ENCODE peak calls at places on chromosomes 2 and 18, in eight cellular contexts. G is activated T-helper 2 cell treated with anti-CD3 and anti-CD28 coated beads, Interferon-gamma antibody, Interleukin-2, Interleukin-4, amounts not matched to agents 10 μg/mL and 5 μg/mL and 100 μg/mL, durations not matched to agents 14 hours and 24 hours and 36 hours; Q is NCI-H1048; M is effector memory CD4-positive, alpha-beta T cell; F is suprapubic skin; A is gastrocnemius medialis; P is uterus; Y is hippocampal formation. H is an unnamed sample.

GRCh38 chr2:21050164-21050563 is 6.3 kb upstream of the APOB start:
- DNase-seq in G (no peak), Q (no peak), M (no peak), F (no peak), A (no peak), P (no peak), Y (no peak), H (no peak)

GRCh38 chr18:53426656-53427055 is 797.8 kb downstream of the MBD2 start:
- DNase-seq in G (no peak), Q (no peak), M (no peak), F (no peak), A (no peak), P (no peak), Y (no peak), H (no peak)

GRCh38 chr2:69816923-69817542 is 12.4 kb upstream of the GMCL1 start:
- DNase-seq in G (peak), Q (peak), M (peak), F (peak), A (peak), P (peak), Y (peak), H (peak)

GRCh38 chr2:7956126-7956689 is 725.6 kb upstream of the ID2 start:
- DNase-seq in G (no peak), Q (no peak), M (no peak), F (no peak), A (no peak), P (no peak), Y (no peak), H (no peak)

GRCh38 chr2:48343571-48344440 is 186.1 kb upstream of the STON1 start:
- DNase-seq in G (peak), Q (no peak), M (no peak), F (no peak), A (no peak), P (no peak), Y (no peak), H (no peak)

GRCh38 chr2:100603414-100603813 is 40.6 kb downstream of the PDCL3 start:
- DNase-seq in G (no peak), Q (no peak), M (no peak), F (no peak), A (no peak), P (no peak), Y (no peak), H (no peak)

GRCh38 chr2:69781321-69782248 is 39.7 kb downstream of the ANXA4 start:
- DNase-seq in G (no peak), Q (no peak), M (no peak), F (no peak), A (no peak), P (no peak), Y (no peak), H (no peak)

GRCh38 chr18:46623541-46623940 is 33.5 kb downstream of the LOXHD1 start:
- DNase-seq in G (peak), Q (no peak), M (no peak), F (no peak), A (no peak), P (no peak), Y (peak), H (peak)

GRCh38 chr18:12376718-12377555 is at the start of gene AFG3L2:
- DNase-seq in G (peak), Q (peak), M (peak), F (peak), A (peak), P (peak), Y (peak), H (peak)

GRCh38 chr18:39571511-39571910 is 2005.9 kb upstream of the CELF4 start:
- DNase-seq in G (no peak), Q (no peak), M (no peak), F (no peak), A (no peak), P (no peak), Y (no peak), H (no peak)

GRCh38 chr18:77804382-77804781 is 554.7 kb downstream of the GALR1 start:
- DNase-seq in G (no peak), Q (no peak), M (no peak), F (no peak), A (no peak), P (no peak), Y (no peak), H (no peak)

GRCh38 chr2:88170472-88170892 is 336 bp downstream of the THNSL2 start:
- DNase-seq in G (no peak), Q (no peak), M (no peak), F (no peak), A (no peak), P (no peak), Y (peak), H (no peak)

GRCh38 chr2:240469239-240469636 is 33.8 kb downstream of the GPC1 start:
- DNase-seq in G (no peak), Q (no peak), M (no peak), F (no peak), A (no peak), P (peak), Y (no peak), H (peak)

GRCh38 chr2:37740330-37740729 is 68.9 kb upstream of the CDC42EP3 start:
- DNase-seq in G (no peak), Q (no peak), M (no peak), F (no peak), A (no peak), P (no peak), Y (no peak), H (no peak)

H was measured in SJCRH30.